ENCODE peak calls at places on chromosomes 12 and 14, in six cellular contexts. Z is CD4-positive, alpha-beta memory T cell; U is small intestine; W is effector memory CD4-positive, alpha-beta T cell; K is hepatocyte; O is ovary. J is an unnamed sample.

GRCh38 chr12:10409387-10409786 is at the start of gene KLRC4:
- DNase-seq in Z (no peak), K (no peak), W (no peak), U (peak; percentile 9), O (no peak), J (no peak)

GRCh38 chr14:58829594-58829993 is 191.8 kb downstream of the DACT1 start:
- DNase-seq in U (peak; percentile 94), O (no peak), K (peak; percentile 62), W (no peak), Z (no peak), J (no peak)

GRCh38 chr14:104656014-104656714 is 33.3 kb upstream of the INF2 start:
- DNase-seq in U (no peak), K (no peak), W (no peak), O (no peak), Z (no peak), J (no peak)

GRCh38 chr12:62260733-62261683 is 804 bp downstream of the USP15 start:
- DNase-seq in W (peak; percentile 65), O (no peak), K (peak; percentile 66), U (peak; percentile 66), Z (peak; percentile 81), J (peak; percentile 68)

GRCh38 chr12:40718878-40719372 is 26.7 kb downstream of the CNTN1 start:
- DNase-seq in W (no peak), U (no peak), O (no peak), Z (no peak), K (no peak), J (no peak)

GRCh38 chr12:63206908-63207307 is 55.9 kb upstream of the AVPR1A start:
- DNase-seq in Z (no peak), W (no peak), O (no peak), U (peak; percentile 25), K (peak; percentile 56), J (no peak)

GRCh38 chr14:75589896-75590295 is 11.5 kb downstream of the FLVCR2 start:
- DNase-seq in W (no peak), K (no peak), Z (no peak), O (no peak), U (no peak), J (no peak)

GRCh38 chr12:52025301-52026172 is 18.8 kb downstream of the TAMALIN start:
- DNase-seq in U (peak; percentile 86), K (peak; percentile 89), W (peak; percentile 80), O (peak; percentile 86), Z (peak; percentile 86), J (peak; percentile 84)

GRCh38 chr12:93173178-93173957 is 204.4 kb upstream of the NUDT4 start:
- DNase-seq in O (no peak), W (no peak), K (no peak), Z (no peak), U (no peak), J (no peak)

GRCh38 chr12:96447256-96447655 is 42.1 kb upstream of the CFAP54 start:
- DNase-seq in O (no peak), Z (no peak), U (no peak), K (no peak), W (no peak), J (no peak)

GRCh38 chr12:73124480-73124879 is 852.3 kb downstream of the TRHDE start:
- DNase-seq in Z (no peak), W (no peak), U (no peak), O (no peak), K (no peak), J (no peak)

GRCh38 chr12:73125148-73125547 is 853.0 kb downstream of the TRHDE start:
- DNase-seq in Z (no peak), U (no peak), W (no peak), O (no peak), K (no peak), J (no peak)
- H3K27me3 ChIP-seq in Z (no peaks in the 10 kb centered on the region), U (no peaks in the 10 kb centered on the region), W (no peaks in the 10 kb centered on the region), O (no peaks in the 10 kb centered on the region), K (no peaks in the 10 kb centered on the region), J (no peaks in the 10 kb centered on the region)

GRCh38 chr12:116603516-116603915 is 44.3 kb downstream of the MAP1LC3B2 start:
- DNase-seq in K (no peak), U (no peak), Z (no peak), W (no peak), O (no peak), J (no peak)
- H3K27ac ChIP-seq in K (no peak overlapping the region), U (no peak overlapping the region), Z (no peak overlapping the region), W (no peak overlapping the region), O (no peak overlapping the region), J (no peak overlapping the region)

GRCh38 chr12:112851024-112851777 is 55.6 kb upstream of the OAS1 start:
- DNase-seq in O (no peak), U (no peak), Z (no peak), K (no peak), W (no peak), J (no peak)
- H3K27me3 ChIP-seq in O (no peaks in the 10 kb centered on the region), U (peaks cover 7% of the 10 kb centered on the region), Z (peaks cover 13% of the 10 kb centered on the region), K (peaks cover 13% of the 10 kb centered on the region), W (no peaks in the 10 kb centered on the region), J (peaks cover 12% of the 10 kb centered on the region)

DNA sequence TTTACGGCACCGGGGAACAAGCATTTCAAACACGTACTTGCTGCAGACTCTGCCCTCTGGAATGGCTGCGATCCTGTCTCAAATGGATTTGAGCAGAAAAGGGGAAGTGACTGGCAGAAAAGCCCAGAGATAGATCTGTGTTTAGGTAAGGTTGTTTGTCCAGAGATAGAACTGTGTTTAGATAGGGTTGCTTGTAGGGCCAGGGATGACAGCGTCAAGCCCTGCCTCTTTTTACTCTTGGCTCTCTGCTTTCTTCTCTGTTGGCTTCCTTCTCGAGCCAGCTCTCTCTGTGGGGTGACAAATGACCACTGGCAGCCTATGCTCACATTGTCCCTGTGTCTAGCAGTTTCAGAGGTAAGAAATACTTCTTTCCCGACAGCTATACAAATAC is 11.4 kb downstream of the DGLUCY start:
- DNase-seq in Z (no peak), W (no peak), K (no peak), O (no peak), U (no peak), J (no peak)
- H3K27ac ChIP-seq in Z (no peak overlapping the region), W (no peak overlapping the region), K (peak overlapping the region; percentile 89), O (no peak overlapping the region), U (peak overlapping the region; percentile 14), J (no peak overlapping the region)

DNA sequence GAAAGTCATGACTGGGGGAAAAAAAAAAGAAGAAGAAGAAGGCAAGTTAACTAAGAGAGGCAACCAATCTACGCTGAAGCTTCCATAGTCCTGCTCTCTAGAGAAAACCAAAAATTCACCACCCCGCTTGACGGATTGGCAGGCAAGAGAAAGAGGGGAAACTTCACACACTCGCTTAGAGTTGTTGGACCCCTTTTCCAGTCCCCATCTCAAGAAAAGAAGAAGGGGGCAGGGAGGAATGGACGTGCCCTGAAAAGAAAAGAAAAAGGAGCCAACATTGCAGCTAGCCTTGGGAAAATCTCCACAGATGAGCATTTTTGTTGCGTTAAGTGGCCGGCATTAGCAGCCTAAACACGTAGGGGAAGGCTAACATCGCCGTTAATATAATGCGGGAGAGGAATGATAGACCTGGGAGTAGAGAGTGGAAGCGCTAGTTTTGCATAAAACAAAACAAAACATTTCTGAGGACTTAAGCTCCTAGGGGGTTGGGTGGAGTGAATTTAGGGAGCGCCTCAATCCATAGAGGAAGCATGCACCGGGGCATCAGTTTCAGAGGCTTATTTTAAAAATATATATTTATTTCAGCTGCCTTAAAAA is 11.3 kb upstream of the FOXG1 start:
- DNase-seq in Z (no peak), U (no peak), O (no peak), K (no peak), W (no peak), J (no peak)
- H3K27me3 ChIP-seq in Z (peaks cover 10% of the 10 kb centered on the region), U (peaks cover 34% of the 10 kb centered on the region), O (no peaks in the 10 kb centered on the region), K (peaks cover 60% of the 10 kb centered on the region), W (peaks cover 2% of the 10 kb centered on the region), J (peaks cover 12% of the 10 kb centered on the region)

DNA sequence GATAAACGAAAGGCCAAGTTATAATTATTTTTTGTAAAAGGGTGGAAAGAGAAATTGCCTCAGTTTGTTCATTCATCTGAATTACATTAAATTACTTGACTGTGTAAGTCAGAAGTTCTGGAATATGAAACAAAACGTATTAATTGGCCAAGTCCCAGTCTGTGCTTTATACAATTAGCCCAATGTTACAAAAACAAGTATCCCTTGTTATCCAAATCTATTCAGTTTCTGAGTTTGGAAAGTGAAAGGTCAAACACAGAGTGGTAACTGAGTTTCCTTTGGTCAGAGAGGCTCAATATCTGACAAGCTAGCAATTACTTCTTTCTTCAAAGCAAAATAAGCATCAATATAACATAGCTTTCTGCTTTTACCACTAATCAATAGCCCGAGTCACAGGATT is 62.6 kb downstream of the SPPL3 start:
- DNase-seq in W (no peak), Z (no peak), K (no peak), U (no peak), O (no peak), J (no peak)
- H3K27ac ChIP-seq in W (no peak overlapping the region), Z (no peak overlapping the region), K (no peak overlapping the region), U (no peak overlapping the region), O (no peak overlapping the region), J (no peak overlapping the region)

J was measured in CD8-positive, alpha-beta memory T cell.